ENCODE peak calls at places on chromosomes 3 and 15, in ten cellular contexts. Z is body of pancreas, D is RWPE1, A is WTC11, H is fibroblast of lung, I is AG09319, X is SK-N-SH, S is cardiac fibroblast, P is GM20000, Y is left ventricle myocardium inferior. V is an unnamed sample.

GRCh38 chr3:123343296-123344174 is 105.4 kb downstream of the ADCY5 start:
- DNase-seq in Z (no peak), D (no peak), A (peak; percentile 3), H (no peak), I (no peak), X (no peak), S (no peak), P (no peak), Y (peak; percentile 48), V (no peak)

GRCh38 chr15:78204351-78205309 is 29.7 kb downstream of the ACSBG1 start:
- DNase-seq in Z (peak; percentile 89), D (no peak), A (no peak), H (peak; percentile 38), I (no peak), X (no peak), S (no peak), P (no peak), Y (peak; percentile 55), V (no peak)

GRCh38 chr3:37683321-37683720 is 178.4 kb upstream of the CTDSPL start:
- DNase-seq in Z (no peak), D (no peak), A (no peak), H (no peak), I (no peak), X (no peak), S (no peak), P (no peak), Y (no peak), V (no peak)

GRCh38 chr15:87758739-87759457 is 497.6 kb downstream of the NTRK3 start:
- DNase-seq in Z (no peak), D (no peak), A (no peak), H (no peak), I (no peak), X (no peak), S (no peak), P (no peak), Y (no peak), V (no peak)

GRCh38 chr15:41967506-41968206 is 4.7 kb downstream of the EHD4 start:
- DNase-seq in Z (no peak), D (no peak), A (no peak), H (no peak), I (no peak), X (no peak), S (peak; percentile 71), P (peak; percentile 75), Y (no peak), V (no peak)

GRCh38 chr3:5349343-5349742 is 161.8 kb downstream of the EDEM1 start:
- DNase-seq in Z (no peak), D (no peak), A (no peak), H (no peak), I (no peak), X (no peak), S (no peak), P (no peak), Y (no peak), V (no peak)

GRCh38 chr15:72783563-72784232 is at the start of gene ADPGK:
- DNase-seq in Z (peak; percentile 90), D (peak; percentile 98), A (peak; percentile 88), H (peak; percentile 92), I (peak; percentile 86), X (peak; percentile 99), S (peak; percentile 91), P (peak; percentile 98), Y (peak; percentile 90), V (peak; percentile 40)

GRCh38 chr15:33086500-33087141 is 107.9 kb downstream of the FMN1 start:
- DNase-seq in Z (no peak), D (peak; percentile 44), A (no peak), H (peak; percentile 93), I (peak; percentile 63), X (peak; percentile 30), S (peak; percentile 84), P (peak; percentile 27), Y (no peak), V (no peak)

GRCh38 chr3:127136706-127137105 is 56.2 kb upstream of the PRR23E start:
- DNase-seq in Z (no peak), D (no peak), A (no peak), H (no peak), I (no peak), X (no peak), S (no peak), P (no peak), Y (no peak), V (peak; percentile 2)

GRCh38 chr15:62506217-62506805 is 341.2 kb upstream of the C2CD4B start:
- DNase-seq in Z (no peak), D (peak; percentile 18), A (no peak), H (peak; percentile 53), I (no peak), X (no peak), S (peak; percentile 62), P (no peak), Y (no peak), V (no peak)

GRCh38 chr3:179063945-179064560 is 7.6 kb downstream of the ZMAT3 start:
- DNase-seq in Z (no peak), D (no peak), A (no peak), H (peak; percentile 71), I (peak; percentile 35), X (no peak), S (peak; percentile 12), P (no peak), Y (no peak), V (no peak)

GRCh38 chr15:33392453-33392852 is 81.7 kb downstream of the RYR3 start:
- DNase-seq in Z (no peak), D (no peak), A (peak; percentile 22), H (no peak), I (no peak), X (no peak), S (no peak), P (no peak), Y (no peak), V (no peak)

GRCh38 chr3:105780114-105780513 is 88.7 kb downstream of the CBLB start:
- DNase-seq in Z (no peak), D (no peak), A (no peak), H (peak; percentile 34), I (no peak), X (no peak), S (peak; percentile 65), P (no peak), Y (no peak), V (no peak)

GRCh38 chr3:183819831-183820230 is 5.5 kb downstream of the MAP6D1 start:
- DNase-seq in Z (no peak), D (no peak), A (peak; percentile 32), H (no peak), I (no peak), X (no peak), S (no peak), P (no peak), Y (no peak), V (no peak)

GRCh38 chr15:26294062-26294689 is 431.0 kb upstream of the ATP10A start:
- DNase-seq in Z (no peak), D (no peak), A (peak; percentile 61), H (no peak), I (no peak), X (peak; percentile 41), S (no peak), P (no peak), Y (peak; percentile 44), V (no peak)

GRCh38 chr3:19931180-19931692 is 2.8 kb downstream of the EFHB start:
- DNase-seq in Z (no peak), D (no peak), A (no peak), H (no peak), I (no peak), X (no peak), S (no peak), P (peak; percentile 53), Y (no peak), V (no peak)

GRCh38 chr3:176950743-176951142 is 246.5 kb downstream of the TBL1XR1 start:
- DNase-seq in Z (no peak), D (peak; percentile 80), A (no peak), H (no peak), I (no peak), X (no peak), S (peak; percentile 77), P (no peak), Y (no peak), V (no peak)

GRCh38 chr3:183584246-183584913 is 28.9 kb upstream of the KLHL6 start:
- DNase-seq in Z (no peak), D (no peak), A (no peak), H (peak; percentile 77), I (peak; percentile 18), X (peak; percentile 62), S (peak; percentile 64), P (no peak), Y (peak; percentile 64), V (no peak)

GRCh38 chr3:12830785-12831581 is 10.4 kb downstream of the RPL32 start:
- DNase-seq in Z (no peak), D (no peak), A (no peak), H (no peak), I (no peak), X (no peak), S (no peak), P (no peak), Y (no peak), V (no peak)
- TF ChIP-seq CTCF in Z (no peak), D (peak; percentile 6), A (peak; percentile 15), H (peak; percentile 20), I (peak; percentile 2), X (peak; percentile 23), S (peak; percentile 14), P (no peak), Y (peak; percentile 14), V (no peak)

DNA sequence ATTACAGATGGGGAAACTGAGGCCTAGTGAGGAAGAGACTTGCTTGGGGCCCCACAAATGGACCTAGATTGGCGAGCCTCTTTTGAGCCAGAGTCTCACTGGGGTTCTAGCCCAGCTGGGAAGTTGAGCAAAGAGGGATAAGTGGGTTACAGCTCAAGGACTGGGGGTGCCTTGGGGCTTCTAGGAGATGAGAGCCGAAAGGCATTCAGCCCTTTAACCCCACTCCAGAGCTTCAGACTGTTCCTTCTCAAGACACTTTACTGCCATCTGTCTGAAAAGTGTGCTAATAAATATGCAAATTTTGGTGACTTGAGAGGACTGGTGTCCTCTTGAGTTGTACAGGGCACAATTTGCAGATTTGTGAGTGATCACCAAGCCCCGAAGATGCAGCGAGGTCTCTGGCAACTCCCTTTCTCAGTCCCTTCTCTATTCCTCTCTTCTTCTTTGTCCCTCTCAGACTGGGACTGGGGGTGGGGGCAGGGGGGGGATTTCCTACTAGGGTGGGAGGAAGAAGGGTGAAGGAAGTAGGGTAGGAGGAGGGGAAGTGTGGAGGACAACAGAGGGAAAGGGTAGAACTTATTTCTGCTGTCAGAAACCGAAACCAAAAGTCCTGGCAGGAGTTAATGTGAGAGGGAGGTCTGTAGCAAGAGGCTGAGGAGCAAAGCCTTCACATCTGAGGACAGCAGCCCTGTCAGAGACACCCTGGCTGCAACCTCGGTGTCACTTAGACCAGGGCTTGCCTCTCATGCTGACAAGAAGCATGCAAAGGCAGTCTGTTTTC is 16.2 kb upstream of the ANKDD1A start:
- DNase-seq in Z (no peak), D (no peak), A (no peak), H (peak; percentile 69), I (no peak), X (no peak), S (peak; percentile 51), P (peak; percentile 56), Y (no peak), V (no peak)
- TF ChIP-seq CTCF in Z (no peak), D (no peak), A (no peak), H (no peak), I (no peak), X (no peak), S (no peak), P (peak; percentile 8), Y (no peak), V (no peak)

GRCh38 chr3:133897547-133897946 is 1.9 kb upstream of the RAB6B start:
- DNase-seq in Z (no peak), D (no peak), A (no peak), H (no peak), I (no peak), X (no peak), S (no peak), P (no peak), Y (no peak), V (no peak)
- TF ChIP-seq CTCF in Z (no peak), D (no peak), A (no peak), H (no peak), I (no peak), X (no peak), S (no peak), P (no peak), Y (no peak), V (no peak)

GRCh38 chr15:71386005-71386404 is 270.7 kb downstream of the THSD4 start:
- DNase-seq in Z (no peak), D (no peak), A (no peak), H (no peak), I (no peak), X (no peak), S (no peak), P (no peak), Y (no peak), V (no peak)
- TF ChIP-seq CTCF in Z (no peak), D (no peak), A (no peak), H (no peak), I (no peak), X (no peak), S (no peak), P (no peak), Y (no peak), V (no peak)